ENCODE peak calls at places on chromosomes 11 and 22, in ten cellular contexts. B is esophagus squamous epithelium, K is gastrocnemius medialis, L is PC-3, Z is A549, U is mucosa of descending colon, I is tibial artery, Q is heart right ventricle, S is fibroblast of lung, A is heart left ventricle. O is an unnamed sample.
A peak's percentile ranks its signal among the peaks of the same experiment; 100 is the strongest.

GRCh38 chr22:40509401-40510134 is 127.0 kb downstream of the MRTFA start:
- DNase-seq in B (no peak), K (peak; percentile 29), L (no peak), Z (no peak), U (no peak), I (peak; percentile 71), Q (no peak), S (peak; percentile 99), A (no peak), O (no peak)

GRCh38 chr22:20825624-20826023 is 33.0 kb downstream of the PI4KA start:
- DNase-seq in B (no peak), K (no peak), L (no peak), Z (no peak), U (no peak), I (no peak), Q (no peak), S (no peak), A (no peak), O (no peak)

GRCh38 chr11:42237701-42238235 is 778.3 kb upstream of the LRRC4C start:
- DNase-seq in B (no peak), K (no peak), L (peak; percentile 67), Z (no peak), U (no peak), I (no peak), Q (no peak), S (no peak), A (no peak), O (no peak)

GRCh38 chr22:29152045-29152380 is 53.7 kb upstream of the EMID1 start:
- DNase-seq in B (no peak), K (no peak), L (no peak), Z (no peak), U (peak; percentile 20), I (no peak), Q (no peak), S (no peak), A (no peak), O (no peak)

GRCh38 chr11:12063251-12063650 is 47.1 kb upstream of the MICAL2 start:
- DNase-seq in B (no peak), K (no peak), L (no peak), Z (no peak), U (no peak), I (no peak), Q (no peak), S (no peak), A (no peak), O (no peak)

GRCh38 chr11:46346886-46347636 is at the start of gene DGKZ:
- DNase-seq in B (no peak), K (peak; percentile 59), L (peak; percentile 87), Z (peak; percentile 81), U (peak; percentile 95), I (peak; percentile 92), Q (peak; percentile 87), S (peak; percentile 73), A (peak; percentile 95), O (peak; percentile 93)

GRCh38 chr11:113242767-113243397 is 71.5 kb upstream of the TTC12 start:
- DNase-seq in B (no peak), K (no peak), L (no peak), Z (no peak), U (no peak), I (no peak), Q (no peak), S (peak; percentile 69), A (no peak), O (no peak)

GRCh38 chr11:121814962-121815361 is 301.1 kb downstream of the BLID start:
- DNase-seq in B (no peak), K (no peak), L (peak; percentile 96), Z (no peak), U (no peak), I (no peak), Q (no peak), S (no peak), A (no peak), O (no peak)

GRCh38 chr22:31104869-31105268 is 2.5 kb downstream of the SELENOM start:
- DNase-seq in B (no peak), K (no peak), L (no peak), Z (no peak), U (no peak), I (peak; percentile 79), Q (peak; percentile 34), S (no peak), A (peak; percentile 66), O (peak; percentile 43)

GRCh38 chr11:26948881-26949280 is 45.0 kb upstream of the FIBIN start:
- DNase-seq in B (no peak), K (no peak), L (no peak), Z (no peak), U (no peak), I (no peak), Q (no peak), S (no peak), A (no peak), O (no peak)

GRCh38 chr11:63613517-63614135 is 607 bp downstream of the PLAAT3 start:
- DNase-seq in B (no peak), K (peak; percentile 57), L (peak; percentile 34), Z (peak; percentile 36), U (peak; percentile 54), I (peak; percentile 78), Q (peak; percentile 57), S (no peak), A (peak; percentile 72), O (peak; percentile 79)
- H3K4me3 ChIP-seq in B (peak overlapping the region; percentile 64), K (peak overlapping the region; percentile 91), L (peak overlapping the region; percentile 83), Z (peak overlapping the region; percentile 71), U (peak overlapping the region; percentile 30), I (peak overlapping the region; percentile 68), Q (peak overlapping the region; percentile 94), S (peak overlapping the region; percentile 68), A (peak overlapping the region; percentile 74), O (peak overlapping the region; percentile 86)

GRCh38 chr11:20035375-20035700 is 124.9 kb downstream of the DBX1 start:
- DNase-seq in B (no peak), K (no peak), L (no peak), Z (no peak), U (no peak), I (no peak), Q (no peak), S (peak; percentile 35), A (no peak), O (no peak)

GRCh38 chr11:20036625-20037335 is 123.5 kb downstream of the DBX1 start:
- DNase-seq in B (no peak), K (no peak), L (no peak), Z (no peak), U (no peak), I (no peak), Q (no peak), S (no peak), A (no peak), O (no peak)

GRCh38 chr11:20034941-20035340 is 125.3 kb downstream of the DBX1 start:
- DNase-seq in B (no peak), K (no peak), L (no peak), Z (no peak), U (no peak), I (no peak), Q (no peak), S (no peak), A (no peak), O (no peak)

GRCh38 chr11:20037358-20037757 is 122.9 kb downstream of the DBX1 start:
- DNase-seq in B (no peak), K (no peak), L (no peak), Z (no peak), U (no peak), I (no peak), Q (no peak), S (no peak), A (no peak), O (no peak)

GRCh38 chr11:20035701-20036601 is 124.3 kb downstream of the DBX1 start:
- DNase-seq in B (no peak), K (no peak), L (peak; percentile 95), Z (peak; percentile 96), U (no peak), I (no peak), Q (no peak), S (peak; percentile 97), A (no peak), O (no peak)
- H3K4me1 ChIP-seq in B (peaks cover 49% of the 10 kb centered on the region), K (peaks cover 5% of the 10 kb centered on the region), L (peaks cover 36% of the 10 kb centered on the region), Z (peaks cover 78% of the 10 kb centered on the region), U (no peaks in the 10 kb centered on the region), I (peaks cover 29% of the 10 kb centered on the region), Q (peaks cover 18% of the 10 kb centered on the region), S (peaks cover 18% of the 10 kb centered on the region), A (peaks cover 33% of the 10 kb centered on the region), O (no peaks in the 10 kb centered on the region)

GRCh38 chr11:118263694-118264567 is at the start of gene MPZL2:
- DNase-seq in B (no peak), K (no peak), L (peak; percentile 95), Z (no peak), U (peak; percentile 83), I (no peak), Q (no peak), S (no peak), A (no peak), O (peak; percentile 73)

GRCh38 chr11:118259138-118259537 is 5.0 kb downstream of the MPZL2 start:
- DNase-seq in B (no peak), K (no peak), L (no peak), Z (no peak), U (no peak), I (no peak), Q (no peak), S (no peak), A (no peak), O (no peak)

GRCh38 chr11:118263109-118263508 is 988 bp downstream of the MPZL2 start:
- DNase-seq in B (no peak), K (no peak), L (no peak), Z (no peak), U (no peak), I (no peak), Q (no peak), S (no peak), A (no peak), O (no peak)

GRCh38 chr11:118260353-118260752 is 3.7 kb downstream of the MPZL2 start:
- DNase-seq in B (no peak), K (no peak), L (no peak), Z (no peak), U (no peak), I (no peak), Q (no peak), S (no peak), A (no peak), O (no peak)

DNA sequence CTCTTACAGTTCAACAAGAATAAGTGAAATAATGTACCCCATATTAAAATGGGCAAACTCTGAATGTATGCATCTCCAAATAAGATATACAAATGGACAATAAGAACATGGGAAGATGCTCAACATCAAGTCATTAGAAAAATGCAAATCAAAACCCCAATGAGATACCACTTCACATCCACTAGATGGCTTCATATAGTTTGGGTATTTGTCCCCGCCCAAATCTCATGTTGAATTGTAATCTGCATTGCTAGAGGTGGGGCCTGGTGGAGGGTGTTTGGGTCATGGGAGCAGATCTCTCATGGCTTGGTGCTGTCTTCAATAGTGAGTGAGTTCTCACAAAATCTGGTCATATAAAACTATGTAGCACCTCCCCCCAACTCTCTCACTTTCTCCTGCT is 5.7 kb downstream of the MPZL2 start:
- DNase-seq in B (no peak), K (no peak), L (peak; percentile 50), Z (no peak), U (no peak), I (no peak), Q (no peak), S (no peak), A (no peak), O (no peak)
- TF ChIP-seq CTCF in B (no peak), K (no peak), L (peak; percentile 68), Z (no peak), U (no peak), I (no peak), Q (no peak), S (no peak), A (no peak), O (peak; percentile 25)

DNA sequence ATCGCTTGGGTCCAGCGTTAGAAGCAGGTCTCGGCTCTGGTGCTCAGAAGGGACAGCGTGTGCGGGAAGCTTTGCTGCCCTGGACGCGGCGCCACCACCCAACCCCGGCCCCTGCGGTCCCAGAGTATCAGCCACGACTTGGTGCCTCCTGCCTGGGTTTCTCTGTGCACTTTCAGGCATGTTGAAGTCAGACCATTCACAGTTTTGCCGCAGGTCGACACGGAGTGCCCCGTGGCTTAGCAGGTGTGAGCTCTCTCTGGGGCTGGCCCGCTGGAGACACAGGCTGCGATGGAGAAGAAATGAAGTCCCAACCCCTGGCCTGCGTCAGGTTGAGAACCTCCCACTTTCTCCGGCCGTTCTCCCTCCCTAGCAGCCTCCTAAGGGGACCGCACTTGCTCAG is 494.5 kb downstream of the BRD1 start:
- DNase-seq in B (no peak), K (no peak), L (no peak), Z (no peak), U (no peak), I (no peak), Q (no peak), S (no peak), A (no peak), O (no peak)
- H3K4me3 ChIP-seq in B (no peak overlapping the region), K (no peak overlapping the region), L (no peak overlapping the region), Z (no peak overlapping the region), U (no peak overlapping the region), I (no peak overlapping the region), Q (no peak overlapping the region), S (no peak overlapping the region), A (no peak overlapping the region), O (no peak overlapping the region)